ENCODE peak calls at places on chromosome 5, in five cellular contexts. H is colonic mucosa, P is mesenchymal stem cell, Y is DND-41, K is fibroblast of lung. D is an unnamed sample.

GRCh38 chr5:167217097-167217743 is 1074.2 kb upstream of the WWC1 start:
- DNase-seq in H (no peak), P (no peak), Y (no peak), K (no peak), D (no peak)

GRCh38 chr5:39955156-39955555 is 530.4 kb upstream of the DAB2 start:
- DNase-seq in H (no peak), P (no peak), Y (no peak), K (no peak), D (no peak)

GRCh38 chr5:55636177-55636576 is 75.9 kb downstream of the SLC38A9 start:
- DNase-seq in H (no peak), P (peak), Y (no peak), K (no peak), D (no peak)

GRCh38 chr5:38941912-38942311 is 96.1 kb downstream of the OSMR start:
- DNase-seq in H (no peak), P (no peak), Y (no peak), K (no peak), D (no peak)

GRCh38 chr5:172443441-172444109 is 10.8 kb downstream of the SH3PXD2B start:
- DNase-seq in H (peak), P (peak), Y (peak), K (peak), D (peak)

GRCh38 chr5:127492854-127493738 is 24.3 kb upstream of the PRRC1 start:
- DNase-seq in H (no peak), P (peak), Y (no peak), K (peak), D (peak)

GRCh38 chr5:17511775-17512325 is 6.3 kb upstream of the TAF11L3 start:
- DNase-seq in H (no peak), P (no peak), Y (no peak), K (no peak), D (no peak)

GRCh38 chr5:82635561-82636288 is 357.6 kb upstream of the RPS23 start:
- DNase-seq in H (peak), P (no peak), Y (peak), K (peak), D (peak)

GRCh38 chr5:68086857-68087256 is 128.7 kb upstream of the PIK3R1 start:
- DNase-seq in H (peak), P (peak), Y (no peak), K (peak), D (no peak)

GRCh38 chr5:171848006-171848405 is 62.4 kb downstream of the SMIM23 start:
- DNase-seq in H (no peak), P (no peak), Y (no peak), K (no peak), D (no peak)

GRCh38 chr5:31413030-31413812 is 118.7 kb downstream of the DROSHA start:
- DNase-seq in H (no peak), P (no peak), Y (no peak), K (no peak), D (no peak)

DNA sequence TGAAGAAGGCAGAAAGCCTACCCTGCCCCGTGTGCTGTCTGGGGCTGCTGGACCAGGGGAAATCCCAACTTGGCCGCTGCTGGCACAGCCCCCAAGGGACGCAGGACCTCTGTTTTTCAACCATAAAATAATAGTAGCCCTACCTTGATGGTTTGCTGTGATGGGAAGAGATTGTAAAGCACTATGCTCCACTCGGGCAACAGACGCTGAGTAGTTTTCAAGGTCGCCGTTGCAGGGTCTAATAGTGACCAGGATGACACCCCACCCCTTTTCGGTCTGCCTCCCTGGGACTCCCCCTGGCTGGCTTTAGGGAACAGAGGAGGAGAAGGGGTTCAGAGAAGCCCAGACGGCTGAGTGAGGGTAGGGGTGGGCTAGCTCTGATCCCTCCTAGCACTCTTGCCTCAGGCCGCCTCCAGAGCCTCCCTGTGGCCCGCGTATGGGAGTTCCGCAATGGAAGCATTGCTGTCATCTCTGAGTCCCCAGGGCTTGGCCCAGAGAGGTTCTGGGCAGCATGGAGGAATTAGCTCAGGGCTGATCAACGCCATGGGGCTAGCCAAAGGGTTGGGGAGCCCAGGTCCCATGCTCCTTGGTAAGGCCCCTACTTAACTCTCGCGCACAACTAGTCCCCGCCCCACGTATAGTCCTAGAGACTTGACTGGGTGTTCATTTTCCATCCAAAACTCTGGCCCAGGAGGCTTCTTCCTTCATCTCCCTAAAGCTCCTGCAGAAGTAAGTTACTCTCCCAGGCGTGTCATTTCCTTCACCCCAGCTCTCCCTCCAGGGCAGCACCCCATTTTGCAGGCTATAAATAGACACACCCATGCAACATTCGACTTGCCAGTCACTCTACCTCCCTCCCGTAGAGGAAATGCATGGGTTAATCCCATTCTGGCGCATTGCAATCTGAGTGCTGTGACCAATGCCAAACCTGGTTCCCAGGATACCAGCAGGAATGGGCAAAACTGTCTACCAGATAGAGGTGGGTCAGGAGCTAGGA is 1.1 kb upstream of the IRF1 start:
- DNase-seq in H (peak), P (peak), Y (no peak), K (no peak), D (no peak)
- H3K9ac ChIP-seq in H (peak), P (peak), Y (peak), K (peak), D (peak)

DNA sequence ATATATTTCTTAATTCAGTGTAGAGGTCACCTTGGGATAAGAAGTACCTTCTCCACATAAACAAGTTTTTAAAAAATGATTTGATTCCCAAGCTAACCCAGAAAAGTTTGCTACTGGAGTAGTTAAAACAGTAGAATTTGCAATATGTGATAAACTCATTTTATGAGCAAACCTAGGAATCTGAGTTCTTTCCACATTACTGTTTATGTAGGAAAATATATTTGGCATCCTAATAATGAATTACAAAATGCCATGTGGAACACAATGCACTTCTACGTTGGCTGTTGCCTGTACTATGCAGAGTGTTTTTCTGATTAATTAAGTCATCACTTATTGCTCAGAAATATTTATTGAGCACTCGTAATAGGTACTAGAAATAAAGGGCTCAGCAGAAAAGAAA is 20.1 kb upstream of the GRAMD2B start:
- DNase-seq in H (no peak), P (no peak), Y (no peak), K (no peak), D (no peak)
- H3K9ac ChIP-seq in H (no peak), P (no peak), Y (no peak), K (no peak), D (no peak)

GRCh38 chr5:150217041-150217440 is 27.2 kb downstream of the SLC6A7 start:
- DNase-seq in H (peak), P (no peak), Y (no peak), K (no peak), D (no peak)

GRCh38 chr5:150211156-150212030 is 21.5 kb downstream of the SLC6A7 start:
- DNase-seq in H (peak), P (no peak), Y (no peak), K (no peak), D (no peak)

GRCh38 chr5:150213530-150213929 is 23.7 kb downstream of the SLC6A7 start:
- DNase-seq in H (no peak), P (peak), Y (no peak), K (peak), D (no peak)

GRCh38 chr5:150215978-150216944 is 26.4 kb downstream of the SLC6A7 start:
- DNase-seq in H (peak), P (no peak), Y (no peak), K (no peak), D (peak)

GRCh38 chr5:150214289-150214688 is 24.4 kb downstream of the SLC6A7 start:
- DNase-seq in H (no peak), P (peak), Y (no peak), K (peak), D (no peak)
- H3K9ac ChIP-seq in H (no peak), P (peak), Y (no peak), K (no peak), D (no peak)

DNA sequence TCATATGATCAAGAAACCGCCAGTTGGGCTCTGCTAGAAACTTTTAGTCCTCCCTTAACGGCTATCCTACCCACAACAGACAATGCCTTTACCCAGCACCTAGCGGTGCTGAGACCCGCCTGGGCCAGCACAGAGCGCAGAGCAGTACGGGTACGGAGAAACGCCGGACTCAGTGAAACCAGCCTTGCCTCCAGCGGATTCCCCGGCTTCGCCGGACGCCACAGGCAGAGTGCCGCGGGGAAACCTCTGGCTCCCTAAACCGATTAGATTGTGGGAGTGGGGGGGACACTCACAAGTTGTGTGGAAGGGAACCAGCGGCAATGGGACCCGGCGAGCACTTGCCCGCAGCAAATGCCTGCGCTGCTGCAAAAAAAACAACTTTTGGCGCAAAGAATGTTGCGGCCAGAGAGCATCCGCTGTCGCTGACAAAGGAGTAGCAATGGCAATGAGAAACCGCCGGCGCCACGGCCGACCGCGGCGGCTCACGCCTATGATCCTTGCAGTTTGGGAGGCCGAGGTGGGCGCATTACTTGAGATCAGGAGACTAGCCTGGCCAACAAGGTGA is 88.2 kb downstream of the ANXA2R start:
- DNase-seq in H (peak), P (no peak), Y (no peak), K (peak), D (no peak)
- H3K9ac ChIP-seq in H (peak), P (peak), Y (no peak), K (peak), D (no peak)

GRCh38 chr5:113231653-113232000 is 203.2 kb downstream of the TSSK1B start:
- DNase-seq in H (no peak), P (no peak), Y (no peak), K (no peak), D (no peak)

GRCh38 chr5:113232246-113232645 is 202.5 kb downstream of the TSSK1B start:
- DNase-seq in H (no peak), P (no peak), Y (no peak), K (peak), D (peak)

GRCh38 chr5:113233606-113234005 is 201.2 kb downstream of the TSSK1B start:
- DNase-seq in H (no peak), P (no peak), Y (no peak), K (peak), D (no peak)

GRCh38 chr5:113230711-113231652 is 203.8 kb downstream of the TSSK1B start:
- DNase-seq in H (no peak), P (peak), Y (no peak), K (peak), D (peak)

DNA sequence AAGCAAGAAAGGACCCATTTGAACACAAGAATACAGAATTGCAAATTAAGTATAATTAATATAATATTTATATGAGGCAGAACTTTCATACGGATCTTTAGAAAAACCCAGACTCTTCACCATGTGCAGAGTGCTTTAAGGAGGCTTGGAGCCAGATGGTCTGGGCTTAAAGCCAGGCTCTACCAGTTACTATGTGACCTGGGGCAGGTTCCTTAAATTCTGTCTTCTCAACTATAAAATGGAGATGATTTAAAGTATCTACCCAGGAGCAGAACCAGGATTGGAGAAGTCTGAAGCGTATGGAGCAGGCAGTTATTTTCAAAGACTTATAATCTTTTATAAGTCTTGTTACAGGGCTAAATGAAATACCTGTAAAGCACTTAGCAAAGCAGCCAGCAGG is 202.1 kb downstream of the TSSK1B start:
- DNase-seq in H (no peak), P (no peak), Y (no peak), K (peak), D (peak)
- H3K9ac ChIP-seq in H (no peak), P (peak), Y (no peak), K (no peak), D (no peak)

DNA sequence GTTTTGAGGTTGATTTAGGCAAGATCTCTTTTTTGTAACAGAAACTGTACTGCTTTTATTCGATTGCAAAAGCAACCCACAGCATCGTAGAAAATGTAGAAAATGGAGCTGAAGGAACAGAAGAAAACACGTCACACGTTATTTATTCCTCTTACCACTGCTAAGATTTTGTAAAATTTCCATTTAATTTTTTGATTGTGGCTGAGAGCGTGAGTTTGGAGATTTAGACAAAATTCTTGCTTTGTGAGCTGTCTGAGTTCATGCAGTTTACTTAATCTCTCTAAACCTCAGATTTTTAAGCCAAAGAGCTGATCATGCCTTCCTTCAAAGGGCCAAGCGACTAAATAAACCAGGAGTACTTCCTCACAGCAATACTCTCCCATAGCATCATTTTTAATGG is 24.8 kb downstream of the DPYSL3 start:
- DNase-seq in H (no peak), P (peak), Y (no peak), K (peak), D (no peak)
- H3K9ac ChIP-seq in H (no peak), P (peak), Y (no peak), K (peak), D (no peak)